ENCODE peak calls at places on chromosome 10, in five cellular contexts. One of them, this sample, is unnamed.

GRCh38 chr10:28559661-28560060 is 26.7 kb downstream of the WAC start:
- DNase-seq in body of pancreas: no peak
- DNase-seq in breast epithelium: no peak
- DNase-seq in hepatocyte: no peak
- DNase-seq in CD4-positive, alpha-beta T cell: no peak
- DNase-seq in this sample: no peak

GRCh38 chr10:12579954-12580858 is 230.9 kb downstream of the CAMK1D start:
- DNase-seq in body of pancreas: peak
- DNase-seq in breast epithelium: no peak
- DNase-seq in hepatocyte: no peak
- DNase-seq in CD4-positive, alpha-beta T cell: no peak
- DNase-seq in this sample: no peak

GRCh38 chr10:58943234-58943633 is 233.2 kb upstream of the PHYHIPL start:
- DNase-seq in body of pancreas: no peak
- DNase-seq in breast epithelium: no peak
- DNase-seq in hepatocyte: no peak
- DNase-seq in CD4-positive, alpha-beta T cell: no peak
- DNase-seq in this sample: no peak

GRCh38 chr10:108817125-108817524 is 1106.2 kb downstream of the XPNPEP1 start:
- DNase-seq in body of pancreas: no peak
- DNase-seq in breast epithelium: no peak
- DNase-seq in hepatocyte: no peak
- DNase-seq in CD4-positive, alpha-beta T cell: no peak
- DNase-seq in this sample: no peak

GRCh38 chr10:103859161-103860141 is 4.1 kb upstream of the SH3PXD2A start:
- DNase-seq in body of pancreas: peak
- DNase-seq in breast epithelium: no peak
- DNase-seq in hepatocyte: peak
- DNase-seq in CD4-positive, alpha-beta T cell: peak
- DNase-seq in this sample: peak

GRCh38 chr10:75498866-75499265 is 67.4 kb downstream of the LRMDA start:
- DNase-seq in body of pancreas: no peak
- DNase-seq in breast epithelium: no peak
- DNase-seq in hepatocyte: no peak
- DNase-seq in CD4-positive, alpha-beta T cell: no peak
- DNase-seq in this sample: no peak

GRCh38 chr10:60963441-60964256 is 19.7 kb upstream of the RHOBTB1 start:
- DNase-seq in body of pancreas: no peak
- DNase-seq in breast epithelium: no peak
- DNase-seq in hepatocyte: no peak
- DNase-seq in CD4-positive, alpha-beta T cell: no peak
- DNase-seq in this sample: no peak

GRCh38 chr10:132735341-132735775 is 50.6 kb downstream of the NKX6-2 start:
- DNase-seq in body of pancreas: no peak
- DNase-seq in breast epithelium: no peak
- DNase-seq in hepatocyte: no peak
- DNase-seq in CD4-positive, alpha-beta T cell: no peak
- DNase-seq in this sample: no peak

GRCh38 chr10:119538632-119539358 is 3.7 kb downstream of the RGS10 start:
- DNase-seq in body of pancreas: no peak
- DNase-seq in breast epithelium: peak
- DNase-seq in hepatocyte: no peak
- DNase-seq in CD4-positive, alpha-beta T cell: peak
- DNase-seq in this sample: no peak

GRCh38 chr10:59285073-59285472 is 77.3 kb downstream of the FAM13C start:
- DNase-seq in body of pancreas: no peak
- DNase-seq in breast epithelium: no peak
- DNase-seq in hepatocyte: no peak
- DNase-seq in CD4-positive, alpha-beta T cell: no peak
- DNase-seq in this sample: no peak

GRCh38 chr10:3972460-3973366 is 187.7 kb upstream of the KLF6 start:
- DNase-seq in body of pancreas: no peak
- DNase-seq in breast epithelium: no peak
- DNase-seq in hepatocyte: no peak
- DNase-seq in CD4-positive, alpha-beta T cell: no peak
- DNase-seq in this sample: no peak

GRCh38 chr10:61411651-61412050 is 41.5 kb downstream of the TMEM26 start:
- DNase-seq in body of pancreas: no peak
- DNase-seq in breast epithelium: no peak
- DNase-seq in hepatocyte: no peak
- DNase-seq in CD4-positive, alpha-beta T cell: no peak
- DNase-seq in this sample: no peak

GRCh38 chr10:77898323-77899079 is 28.1 kb downstream of the DLG5 start:
- DNase-seq in body of pancreas: peak
- DNase-seq in breast epithelium: peak
- DNase-seq in hepatocyte: no peak
- DNase-seq in CD4-positive, alpha-beta T cell: no peak
- DNase-seq in this sample: peak

GRCh38 chr10:60992661-60993060 is 48.7 kb upstream of the RHOBTB1 start:
- DNase-seq in body of pancreas: no peak
- DNase-seq in breast epithelium: no peak
- DNase-seq in hepatocyte: no peak
- DNase-seq in CD4-positive, alpha-beta T cell: no peak
- DNase-seq in this sample: no peak

GRCh38 chr10:94279835-94280709 is 82.7 kb downstream of the NOC3L start:
- DNase-seq in body of pancreas: peak
- DNase-seq in breast epithelium: no peak
- DNase-seq in hepatocyte: peak
- DNase-seq in CD4-positive, alpha-beta T cell: peak
- DNase-seq in this sample: peak

GRCh38 chr10:130045091-130045652 is 65.5 kb downstream of the C10orf143 start:
- DNase-seq in body of pancreas: no peak
- DNase-seq in breast epithelium: no peak
- DNase-seq in hepatocyte: no peak
- DNase-seq in CD4-positive, alpha-beta T cell: no peak
- DNase-seq in this sample: no peak

GRCh38 chr10:4013651-4014085 is 228.7 kb upstream of the KLF6 start:
- DNase-seq in body of pancreas: no peak
- DNase-seq in breast epithelium: no peak
- DNase-seq in hepatocyte: no peak
- DNase-seq in CD4-positive, alpha-beta T cell: no peak
- DNase-seq in this sample: no peak

GRCh38 chr10:3091346-3091787 is 24.0 kb downstream of the PFKP start:
- DNase-seq in body of pancreas: no peak
- DNase-seq in breast epithelium: no peak
- DNase-seq in hepatocyte: peak
- DNase-seq in CD4-positive, alpha-beta T cell: no peak
- DNase-seq in this sample: peak

GRCh38 chr10:72218329-72218728 is 2.3 kb upstream of the ASCC1 start:
- DNase-seq in body of pancreas: no peak
- DNase-seq in breast epithelium: no peak
- DNase-seq in hepatocyte: no peak
- DNase-seq in CD4-positive, alpha-beta T cell: no peak
- DNase-seq in this sample: no peak

GRCh38 chr10:131514454-131514853 is 202.9 kb upstream of the TCERG1L start:
- DNase-seq in body of pancreas: peak
- DNase-seq in breast epithelium: no peak
- DNase-seq in hepatocyte: peak
- DNase-seq in CD4-positive, alpha-beta T cell: no peak
- DNase-seq in this sample: peak

GRCh38 chr10:78331391-78331922 is 297.8 kb downstream of the RPS24 start:
- DNase-seq in body of pancreas: no peak
- DNase-seq in breast epithelium: no peak
- DNase-seq in hepatocyte: no peak
- DNase-seq in CD4-positive, alpha-beta T cell: no peak
- DNase-seq in this sample: no peak

GRCh38 chr10:5033061-5033770 is 29.6 kb upstream of the AKR1C2 start:
- DNase-seq in body of pancreas: no peak
- DNase-seq in breast epithelium: no peak
- DNase-seq in hepatocyte: no peak
- DNase-seq in CD4-positive, alpha-beta T cell: no peak
- DNase-seq in this sample: no peak

GRCh38 chr10:9066152-9066551 is 1011.7 kb downstream of the GATA3 start:
- DNase-seq in body of pancreas: no peak
- DNase-seq in breast epithelium: no peak
- DNase-seq in hepatocyte: no peak
- DNase-seq in CD4-positive, alpha-beta T cell: no peak
- DNase-seq in this sample: no peak

GRCh38 chr10:125575843-125576242 is 107.1 kb downstream of the TEX36 start:
- DNase-seq in body of pancreas: no peak
- DNase-seq in breast epithelium: no peak
- DNase-seq in hepatocyte: no peak
- DNase-seq in CD4-positive, alpha-beta T cell: no peak
- DNase-seq in this sample: no peak

GRCh38 chr10:47008769-47009168 is 97.5 kb downstream of the PTPN20 start:
- DNase-seq in body of pancreas: no peak
- DNase-seq in breast epithelium: no peak
- DNase-seq in hepatocyte: no peak
- DNase-seq in CD4-positive, alpha-beta T cell: no peak
- DNase-seq in this sample: no peak

GRCh38 chr10:7792541-7792940 is 4.6 kb downstream of the ATP5F1C start:
- DNase-seq in body of pancreas: no peak
- DNase-seq in breast epithelium: no peak
- DNase-seq in hepatocyte: no peak
- DNase-seq in CD4-positive, alpha-beta T cell: no peak
- DNase-seq in this sample: no peak

GRCh38 chr10:35641430-35642015 is 573 bp downstream of the FZD8 start:
- DNase-seq in body of pancreas: no peak
- DNase-seq in breast epithelium: no peak
- DNase-seq in hepatocyte: peak
- DNase-seq in CD4-positive, alpha-beta T cell: no peak
- DNase-seq in this sample: no peak

GRCh38 chr10:3781458-3782098 is 3.4 kb downstream of the KLF6 start:
- DNase-seq in body of pancreas: peak
- DNase-seq in breast epithelium: no peak
- DNase-seq in hepatocyte: no peak
- DNase-seq in CD4-positive, alpha-beta T cell: peak
- DNase-seq in this sample: no peak

GRCh38 chr10:78715435-78715834 is 353.3 kb upstream of the ZMIZ1 start:
- DNase-seq in body of pancreas: no peak
- DNase-seq in breast epithelium: no peak
- DNase-seq in hepatocyte: no peak
- DNase-seq in CD4-positive, alpha-beta T cell: no peak
- DNase-seq in this sample: no peak

GRCh38 chr10:100790761-100791208 is 45.4 kb downstream of the PAX2 start:
- DNase-seq in body of pancreas: no peak
- DNase-seq in breast epithelium: no peak
- DNase-seq in hepatocyte: no peak
- DNase-seq in CD4-positive, alpha-beta T cell: no peak
- DNase-seq in this sample: no peak

GRCh38 chr10:70191906-70192305 is 21.6 kb upstream of the SAR1A start:
- DNase-seq in body of pancreas: no peak
- DNase-seq in breast epithelium: no peak
- DNase-seq in hepatocyte: no peak
- DNase-seq in CD4-positive, alpha-beta T cell: no peak
- DNase-seq in this sample: no peak

GRCh38 chr10:101774589-101775272 is 1.2 kb downstream of the FGF8 start:
- DNase-seq in body of pancreas: no peak
- DNase-seq in breast epithelium: no peak
- DNase-seq in hepatocyte: no peak
- DNase-seq in CD4-positive, alpha-beta T cell: no peak
- DNase-seq in this sample: no peak

GRCh38 chr10:5413012-5413938 is 918 bp downstream of the NET1 start:
- DNase-seq in body of pancreas: peak
- DNase-seq in breast epithelium: no peak
- DNase-seq in hepatocyte: peak
- DNase-seq in CD4-positive, alpha-beta T cell: no peak
- DNase-seq in this sample: peak

GRCh38 chr10:89466599-89467035 is 52.2 kb downstream of the IFIT5 start:
- DNase-seq in body of pancreas: peak
- DNase-seq in breast epithelium: no peak
- DNase-seq in hepatocyte: peak
- DNase-seq in CD4-positive, alpha-beta T cell: no peak
- DNase-seq in this sample: peak
- TF ChIP-seq CTCF in body of pancreas: peak
- TF ChIP-seq CTCF in breast epithelium: peak
- TF ChIP-seq CTCF in hepatocyte: peak
- TF ChIP-seq CTCF in CD4-positive, alpha-beta T cell: no peak
- TF ChIP-seq CTCF in this sample: no peak

DNA sequence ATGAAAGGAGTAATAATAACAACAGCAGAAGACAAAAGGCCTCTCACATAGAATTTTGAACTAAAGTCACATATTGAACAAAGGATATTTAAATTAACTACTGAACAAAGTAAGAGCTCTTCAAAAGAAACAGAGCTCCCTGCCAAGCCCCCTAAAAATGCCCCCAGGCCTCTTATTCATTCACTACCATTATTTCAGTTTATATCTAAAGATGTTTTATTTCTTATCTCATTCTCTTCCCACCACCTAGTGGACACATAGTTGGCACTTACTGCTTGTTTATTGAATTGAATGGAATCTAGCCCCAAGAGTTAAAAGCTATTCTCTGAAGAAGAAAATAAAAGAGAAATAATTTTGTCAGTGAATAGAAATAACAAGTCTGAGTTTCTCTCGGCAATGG is 37.4 kb downstream of the VCL start:
- DNase-seq in body of pancreas: no peak
- DNase-seq in breast epithelium: no peak
- DNase-seq in hepatocyte: no peak
- DNase-seq in CD4-positive, alpha-beta T cell: no peak
- DNase-seq in this sample: no peak
- TF ChIP-seq CTCF in body of pancreas: no peak
- TF ChIP-seq CTCF in breast epithelium: no peak
- TF ChIP-seq CTCF in hepatocyte: peak
- TF ChIP-seq CTCF in CD4-positive, alpha-beta T cell: peak
- TF ChIP-seq CTCF in this sample: no peak

GRCh38 chr10:16119445-16119844 is 259.1 kb upstream of the MINDY3 start:
- DNase-seq in body of pancreas: no peak
- DNase-seq in breast epithelium: no peak
- DNase-seq in hepatocyte: peak
- DNase-seq in CD4-positive, alpha-beta T cell: no peak
- DNase-seq in this sample: no peak

GRCh38 chr10:16117305-16117695 is 257.0 kb upstream of the MINDY3 start:
- DNase-seq in body of pancreas: no peak
- DNase-seq in breast epithelium: no peak
- DNase-seq in hepatocyte: no peak
- DNase-seq in CD4-positive, alpha-beta T cell: no peak
- DNase-seq in this sample: no peak

GRCh38 chr10:16120563-16120962 is 260.3 kb upstream of the MINDY3 start:
- DNase-seq in body of pancreas: no peak
- DNase-seq in breast epithelium: no peak
- DNase-seq in hepatocyte: no peak
- DNase-seq in CD4-positive, alpha-beta T cell: no peak
- DNase-seq in this sample: no peak

GRCh38 chr10:16116404-16117304 is 256.3 kb upstream of the MINDY3 start:
- DNase-seq in body of pancreas: peak
- DNase-seq in breast epithelium: no peak
- DNase-seq in hepatocyte: peak
- DNase-seq in CD4-positive, alpha-beta T cell: no peak
- DNase-seq in this sample: peak
- TF ChIP-seq CTCF in body of pancreas: peak
- TF ChIP-seq CTCF in breast epithelium: no peak
- TF ChIP-seq CTCF in hepatocyte: peak
- TF ChIP-seq CTCF in CD4-positive, alpha-beta T cell: no peak
- TF ChIP-seq CTCF in this sample: peak

GRCh38 chr10:99695761-99696160 is 36.2 kb downstream of the COX15 start:
- DNase-seq in body of pancreas: no peak
- DNase-seq in breast epithelium: no peak
- DNase-seq in hepatocyte: no peak
- DNase-seq in CD4-positive, alpha-beta T cell: no peak
- DNase-seq in this sample: no peak

GRCh38 chr10:99700649-99701048 is 31.3 kb downstream of the COX15 start:
- DNase-seq in body of pancreas: no peak
- DNase-seq in breast epithelium: no peak
- DNase-seq in hepatocyte: no peak
- DNase-seq in CD4-positive, alpha-beta T cell: no peak
- DNase-seq in this sample: no peak

GRCh38 chr10:99694171-99694570 is 34.9 kb downstream of the ENTPD7 start:
- DNase-seq in body of pancreas: no peak
- DNase-seq in breast epithelium: no peak
- DNase-seq in hepatocyte: no peak
- DNase-seq in CD4-positive, alpha-beta T cell: no peak
- DNase-seq in this sample: no peak

GRCh38 chr10:99698504-99699080 is 33.3 kb downstream of the COX15 start:
- DNase-seq in body of pancreas: peak
- DNase-seq in breast epithelium: no peak
- DNase-seq in hepatocyte: no peak
- DNase-seq in CD4-positive, alpha-beta T cell: no peak
- DNase-seq in this sample: no peak
- TF ChIP-seq CTCF in body of pancreas: no peak
- TF ChIP-seq CTCF in breast epithelium: no peak
- TF ChIP-seq CTCF in hepatocyte: peak
- TF ChIP-seq CTCF in CD4-positive, alpha-beta T cell: peak
- TF ChIP-seq CTCF in this sample: no peak

This sample was measured in Calu3.